ENCODE peak calls at places on chromosome 5, in ten cellular contexts. A is CD8-positive, alpha-beta T cell; G is suprapubic skin; N is mammary epithelial cell; L is transverse colon; C is psoas muscle; P is Peyer's patch; E is OCI-LY7; U is heart right ventricle; H is neuronal stem cell. M is an unnamed sample.

GRCh38 chr5:133746834-133747233 is 134.5 kb upstream of the FSTL4 start:
- DNase-seq in A (no peak), G (no peak), N (no peak), L (no peak), C (no peak), P (no peak), E (peak; percentile 41), U (no peak), H (no peak), M (no peak)

GRCh38 chr5:128635379-128635778 is 97.3 kb upstream of the FBN2 start:
- DNase-seq in A (no peak), G (no peak), N (no peak), L (no peak), C (no peak), P (no peak), E (no peak), U (no peak), H (no peak), M (no peak)

GRCh38 chr5:155665371-155665770 is 651.8 kb downstream of the KIF4B start:
- DNase-seq in A (no peak), G (no peak), N (no peak), L (no peak), C (no peak), P (no peak), E (no peak), U (no peak), H (no peak), M (no peak)

GRCh38 chr5:138961711-138962110 is 86.6 kb upstream of the LRRTM2 start:
- DNase-seq in A (no peak), G (no peak), N (no peak), L (no peak), C (no peak), P (no peak), E (no peak), U (no peak), H (no peak), M (no peak)

GRCh38 chr5:67537439-67538342 is 341.1 kb upstream of the CD180 start:
- DNase-seq in A (no peak), G (no peak), N (peak; percentile 1), L (no peak), C (no peak), P (no peak), E (no peak), U (no peak), H (no peak), M (no peak)

GRCh38 chr5:171984748-171985419 is 21.6 kb downstream of the FBXW11 start:
- DNase-seq in A (no peak), G (no peak), N (peak; percentile 89), L (no peak), C (no peak), P (no peak), E (no peak), U (no peak), H (no peak), M (no peak)

GRCh38 chr5:94218374-94218773 is 400.0 kb downstream of the KIAA0825 start:
- DNase-seq in A (no peak), G (no peak), N (peak; percentile 11), L (no peak), C (no peak), P (no peak), E (no peak), U (no peak), H (no peak), M (no peak)

GRCh38 chr5:14305045-14305444 is 161.9 kb downstream of the TRIO start:
- DNase-seq in A (no peak), G (no peak), N (peak; percentile 80), L (no peak), C (no peak), P (no peak), E (no peak), U (peak; percentile 26), H (no peak), M (no peak)

GRCh38 chr5:133869675-133869978 is 98.8 kb downstream of the C5orf15 start:
- DNase-seq in A (no peak), G (no peak), N (no peak), L (no peak), C (peak; percentile 87), P (no peak), E (no peak), U (peak; percentile 61), H (no peak), M (no peak)

GRCh38 chr5:150224483-150225027 is 34.7 kb downstream of the SLC6A7 start:
- DNase-seq in A (no peak), G (no peak), N (no peak), L (no peak), C (no peak), P (no peak), E (no peak), U (no peak), H (no peak), M (no peak)

GRCh38 chr5:132464155-132464939 is 26.2 kb downstream of the IRF1 start:
- DNase-seq in A (no peak), G (no peak), N (peak; percentile 54), L (peak; percentile 55), C (no peak), P (peak; percentile 63), E (peak; percentile 81), U (no peak), H (no peak), M (peak; percentile 23)
- H3K4me3 ChIP-seq in A (peak overlapping the region; percentile 34), G (peak overlapping the region; percentile 35), N (peak overlapping the region; percentile 14), L (no peak overlapping the region), C (no peak overlapping the region), P (peak overlapping the region; percentile 20), E (peak overlapping the region; percentile 36), U (peak overlapping the region; percentile 20), H (no peak overlapping the region), M (peak overlapping the region; percentile 59)

GRCh38 chr5:96209829-96210228 is 223.2 kb downstream of the PCSK1 start:
- DNase-seq in A (no peak), G (no peak), N (peak; percentile 78), L (no peak), C (no peak), P (no peak), E (no peak), U (no peak), H (no peak), M (no peak)
- H3K27ac ChIP-seq in A (no peak overlapping the region), G (no peak overlapping the region), N (no peak overlapping the region), L (no peak overlapping the region), C (no peak overlapping the region), P (no peak overlapping the region), E (no peak overlapping the region), U (no peak overlapping the region), H (no peak overlapping the region), M (no peak overlapping the region)

GRCh38 chr5:90529939-90530677 is 724 bp upstream of the LYSMD3 start:
- DNase-seq in A (peak; percentile 52), G (no peak), N (peak; percentile 74), L (peak; percentile 69), C (peak; percentile 69), P (peak; percentile 65), E (peak; percentile 82), U (peak; percentile 74), H (peak; percentile 59), M (peak; percentile 93)

GRCh38 chr5:90533794-90534193 is 4.4 kb upstream of the LYSMD3 start:
- DNase-seq in A (no peak), G (no peak), N (no peak), L (no peak), C (no peak), P (no peak), E (no peak), U (no peak), H (no peak), M (no peak)

GRCh38 chr5:90529234-90529938 is at the start of gene LYSMD3:
- DNase-seq in A (peak; percentile 97), G (peak; percentile 99), N (peak; percentile 96), L (peak; percentile 99), C (peak; percentile 99), P (peak; percentile 95), E (peak; percentile 97), U (peak; percentile 98), H (peak; percentile 91), M (peak; percentile 96)

GRCh38 chr5:90528704-90529233 is 615 bp downstream of the LYSMD3 start:
- DNase-seq in A (peak; percentile 4), G (no peak), N (peak; percentile 21), L (no peak), C (no peak), P (no peak), E (peak; percentile 21), U (no peak), H (no peak), M (peak; percentile 42)

GRCh38 chr5:90530736-90531487 is 1.5 kb upstream of the LYSMD3 start:
- DNase-seq in A (no peak), G (no peak), N (no peak), L (no peak), C (no peak), P (no peak), E (no peak), U (peak; percentile 10), H (no peak), M (no peak)
- H3K4me3 ChIP-seq in A (no peak overlapping the region), G (no peak overlapping the region), N (no peak overlapping the region), L (no peak overlapping the region), C (peak overlapping the region; percentile 82), P (no peak overlapping the region), E (peak overlapping the region; percentile 93), U (peak overlapping the region; percentile 94), H (peak overlapping the region; percentile 90), M (no peak overlapping the region)

DNA sequence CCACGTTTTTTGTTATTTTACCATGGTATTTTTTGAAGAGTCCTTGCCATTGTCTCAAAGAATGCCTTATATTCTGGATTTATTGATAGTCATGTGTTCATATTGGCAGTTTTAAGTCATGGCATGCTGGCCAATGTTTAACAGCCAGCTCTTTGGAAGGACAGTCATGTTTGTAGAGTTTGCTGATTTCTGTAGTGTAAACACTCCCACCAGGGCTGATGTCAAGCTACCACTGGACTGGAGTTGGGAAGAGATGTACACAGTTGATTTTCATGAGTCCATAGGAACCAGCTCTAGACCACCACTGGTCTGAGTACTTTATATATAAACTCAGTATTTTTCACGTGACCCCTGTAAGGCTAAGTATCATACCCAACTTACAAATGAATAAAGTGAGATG is 125.2 kb upstream of the DHFR start:
- DNase-seq in A (no peak), G (no peak), N (no peak), L (no peak), C (no peak), P (no peak), E (no peak), U (no peak), H (no peak), M (no peak)
- H3K27ac ChIP-seq in A (no peak overlapping the region), G (no peak overlapping the region), N (no peak overlapping the region), L (no peak overlapping the region), C (no peak overlapping the region), P (no peak overlapping the region), E (no peak overlapping the region), U (no peak overlapping the region), H (no peak overlapping the region), M (no peak overlapping the region)

GRCh38 chr5:75717082-75717922 is at the start of gene POC5:
- DNase-seq in A (peak; percentile 96), G (peak; percentile 99), N (peak; percentile 96), L (peak; percentile 99), C (peak; percentile 98), P (peak; percentile 98), E (peak; percentile 97), U (peak; percentile 97), H (peak; percentile 95), M (peak; percentile 98)
- H3K4me3 ChIP-seq in A (peak within 1 kb of the TSS; percentile 82), G (peak within 1 kb of the TSS; percentile 58), N (peak within 1 kb of the TSS; percentile 74), L (peak within 1 kb of the TSS; percentile 83), C (peak within 1 kb of the TSS; percentile 78), P (peak within 1 kb of the TSS; percentile 83), E (peak within 1 kb of the TSS; percentile 97), U (peak within 1 kb of the TSS; percentile 75), H (peak within 1 kb of the TSS; percentile 95), M (peak within 1 kb of the TSS; percentile 74)

DNA sequence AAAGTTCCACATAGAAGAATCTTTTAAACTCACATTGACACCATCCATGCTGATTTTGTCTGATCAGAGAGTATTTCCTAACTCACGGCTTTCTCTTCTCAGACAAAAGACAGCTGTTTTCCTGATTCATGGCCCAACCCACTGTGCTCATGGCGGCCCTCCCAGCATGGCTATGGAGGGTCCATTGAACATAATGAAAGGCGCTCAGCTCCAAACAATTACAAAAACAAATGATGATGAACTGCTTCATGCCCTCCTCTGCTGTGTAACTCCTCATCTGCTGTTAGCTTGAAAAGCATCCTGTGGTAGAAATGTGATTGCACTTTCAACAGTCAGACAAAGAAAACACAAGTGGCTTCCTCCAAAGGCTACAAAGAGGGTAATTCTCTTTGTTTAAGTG is 673.8 kb downstream of the PRELID2 start:
- DNase-seq in A (no peak), G (no peak), N (no peak), L (no peak), C (no peak), P (no peak), E (no peak), U (no peak), H (peak; percentile 51), M (no peak)
- H3K27ac ChIP-seq in A (no peak overlapping the region), G (no peak overlapping the region), N (no peak overlapping the region), L (no peak overlapping the region), C (no peak overlapping the region), P (no peak overlapping the region), E (no peak overlapping the region), U (no peak overlapping the region), H (no peak overlapping the region), M (no peak overlapping the region)